ENCODE peak calls at places on chromosome 18, in five cellular contexts. E, Y, L, M and U are unnamed samples.

GRCh38 chr18:59814872-59815271 is 84.9 kb upstream of the PMAIP1 start:
- DNase-seq in M (peak), Y (no peak), L (no peak), E (peak), U (no peak)

GRCh38 chr18:56240405-56240804 is 398.0 kb downstream of the TXNL1 start:
- DNase-seq in E (peak), L (no peak), M (no peak), Y (no peak), U (no peak)

GRCh38 chr18:2570772-2571199 is 519 bp downstream of the METTL4 start:
- DNase-seq in E (peak), L (peak), Y (peak), M (peak), U (peak)

GRCh38 chr18:10739152-10739551 is 213.3 kb downstream of the NAPG start:
- DNase-seq in M (peak), E (peak), L (no peak), Y (no peak), U (no peak)

GRCh38 chr18:8987250-8987649 is 115.2 kb upstream of the NDUFV2 start:
- DNase-seq in E (no peak), M (peak), L (no peak), Y (no peak), U (no peak)

GRCh38 chr18:59631583-59632181 is 65.5 kb downstream of the CCBE1 start:
- DNase-seq in E (peak), Y (no peak), L (no peak), M (peak), U (no peak)

GRCh38 chr18:31555971-31556747 is 35.5 kb upstream of the TTR start:
- DNase-seq in Y (no peak), E (peak), L (peak), M (peak), U (peak)

GRCh38 chr18:38545071-38545470 is 979.5 kb upstream of the CELF4 start:
- DNase-seq in Y (no peak), E (peak), L (no peak), M (no peak), U (no peak)

GRCh38 chr18:79525556-79526467 is 130.1 kb downstream of the NFATC1 start:
- DNase-seq in E (no peak), M (peak), Y (no peak), L (no peak), U (no peak)

GRCh38 chr18:58110398-58110797 is 66.4 kb downstream of the NEDD4L start:
- DNase-seq in M (no peak), Y (no peak), L (no peak), E (no peak), U (no peak)

GRCh38 chr18:26185267-26185666 is 41.0 kb upstream of the TAF4B start:
- DNase-seq in L (no peak), E (peak), Y (no peak), M (peak), U (no peak)

GRCh38 chr18:13621446-13621849 is 104.9 kb downstream of the FAM210A start:
- DNase-seq in E (no peak), Y (no peak), M (no peak), L (no peak), U (no peak)

GRCh38 chr18:26617151-26617554 is 68.8 kb upstream of the KCTD1 start:
- DNase-seq in L (no peak), Y (no peak), M (peak), E (peak), U (no peak)

GRCh38 chr18:22847392-22847791 is 85.7 kb upstream of the RBBP8 start:
- DNase-seq in Y (no peak), M (peak), L (peak), E (peak), U (no peak)

GRCh38 chr18:25164837-25165791 is 186.9 kb downstream of the ZNF521 start:
- DNase-seq in M (peak), Y (no peak), L (peak), E (peak), U (no peak)

GRCh38 chr18:3511980-3512379 is 62.0 kb downstream of the TGIF1 start:
- DNase-seq in M (peak), Y (no peak), E (peak), L (peak), U (no peak)

GRCh38 chr18:24600076-24600654 is 139.7 kb downstream of the HRH4 start:
- DNase-seq in M (peak), Y (no peak), L (peak), E (peak), U (no peak)

GRCh38 chr18:14025306-14025940 is 106.8 kb downstream of the ZNF519 start:
- DNase-seq in L (no peak), Y (no peak), E (no peak), M (no peak), U (no peak)

GRCh38 chr18:12991839-12992216 is 666 bp downstream of the CEP192 start:
- DNase-seq in M (no peak), L (no peak), Y (no peak), E (peak), U (no peak)

GRCh38 chr18:59799383-59800015 is 100.3 kb upstream of the PMAIP1 start:
- DNase-seq in L (peak), E (peak), Y (no peak), M (peak), U (no peak)

GRCh38 chr18:23992119-23992940 is 22.2 kb upstream of the TTC39C start:
- DNase-seq in L (no peak), E (no peak), M (peak), Y (no peak), U (no peak)

DNA sequence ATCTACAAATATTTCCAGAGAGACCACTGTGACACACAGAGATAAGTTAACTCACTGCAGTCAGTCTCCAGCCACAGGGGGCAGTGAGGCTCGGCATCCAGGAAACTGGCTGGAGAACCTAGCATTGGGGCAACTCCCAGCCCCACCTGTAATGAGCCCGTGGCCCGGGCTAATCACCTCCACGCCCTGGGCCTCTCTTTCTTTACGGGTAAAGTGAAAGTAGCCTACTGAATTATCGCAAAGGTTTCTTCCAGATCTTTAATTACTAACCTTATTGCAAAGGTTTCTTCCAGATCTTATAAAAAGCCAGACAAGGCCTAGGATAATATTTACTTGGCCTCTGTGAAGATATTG is 45.6 kb upstream of the ACAA2 start:
- DNase-seq in L (no peak), E (no peak), M (no peak), Y (no peak), U (no peak)
- TF ChIP-seq CTCF in L (no peak), E (no peak), M (no peak), Y (peak), U (no peak)

GRCh38 chr18:72828601-72829000 is 39.2 kb downstream of the NETO1 start:
- DNase-seq in M (no peak), L (no peak), Y (no peak), E (no peak), U (no peak)

GRCh38 chr18:72830109-72830508 is 37.7 kb downstream of the NETO1 start:
- DNase-seq in M (no peak), L (no peak), Y (no peak), E (peak), U (no peak)

GRCh38 chr18:72834731-72835130 is 33.1 kb downstream of the NETO1 start:
- DNase-seq in M (no peak), L (no peak), Y (no peak), E (no peak), U (no peak)

DNA sequence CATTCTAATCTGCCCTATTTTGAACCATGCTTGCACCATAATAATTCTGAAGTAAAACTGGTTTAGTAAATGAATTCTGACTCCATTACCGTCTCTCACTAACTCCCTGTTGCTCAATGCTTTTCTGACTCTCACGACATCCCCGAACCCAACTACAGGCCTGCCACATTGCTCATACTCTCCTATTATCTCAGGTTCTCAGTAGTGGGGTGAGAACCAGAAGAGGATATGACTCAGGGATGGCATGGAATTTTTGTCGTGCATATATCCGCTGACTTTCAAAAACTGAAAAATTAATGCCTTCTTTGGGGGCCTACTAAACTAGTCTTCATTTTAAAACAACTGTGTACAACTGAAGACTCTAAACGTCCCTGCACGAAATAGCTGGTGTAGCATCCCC is 34.3 kb downstream of the NETO1 start:
- DNase-seq in Y (no peak), L (no peak), M (no peak), E (peak), U (no peak)
- TF ChIP-seq CTCF in Y (no peak), L (no peak), M (no peak), E (no peak), U (no peak)

DNA sequence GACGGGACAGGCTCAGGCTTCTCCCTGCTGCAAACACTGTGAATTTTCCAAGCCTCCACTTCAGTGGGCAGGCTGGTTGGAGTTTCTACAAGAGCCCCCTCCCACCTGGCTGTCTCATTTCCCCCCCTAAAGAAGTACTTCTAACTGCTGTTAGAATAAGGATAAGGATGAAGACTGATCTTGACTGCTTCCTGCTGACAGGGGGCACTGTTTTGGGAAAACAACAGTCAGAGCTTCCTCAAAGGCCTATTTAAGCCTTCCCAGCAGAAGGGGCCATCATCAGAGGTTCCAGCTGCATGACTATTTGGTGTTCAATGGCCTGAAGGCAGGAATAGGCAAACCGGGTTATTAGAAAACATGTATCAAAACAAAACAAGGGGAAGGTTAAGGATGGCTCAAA is 1162.8 kb downstream of the DSC3 start:
- DNase-seq in M (no peak), E (no peak), Y (no peak), L (no peak), U (no peak)
- TF ChIP-seq CTCF in M (no peak), E (no peak), Y (no peak), L (no peak), U (no peak)

GRCh38 chr18:48105317-48105716 is 174.9 kb upstream of the SMAD2 start:
- DNase-seq in L (no peak), M (no peak), E (no peak), Y (no peak), U (no peak)
- TF ChIP-seq CTCF in L (no peak), M (no peak), E (no peak), Y (no peak), U (no peak)

GRCh38 chr18:5939801-5940667 is 44.7 kb upstream of the TMEM200C start:
- DNase-seq in L (no peak), E (no peak), Y (no peak), M (no peak), U (no peak)

GRCh38 chr18:5943514-5943913 is 48.2 kb upstream of the TMEM200C start:
- DNase-seq in L (no peak), E (peak), Y (no peak), M (peak), U (no peak)

GRCh38 chr18:5941869-5942268 is 46.5 kb upstream of the TMEM200C start:
- DNase-seq in M (no peak), E (no peak), L (no peak), Y (no peak), U (no peak)

GRCh38 chr18:5937086-5937485 is 41.8 kb upstream of the TMEM200C start:
- DNase-seq in L (no peak), M (no peak), E (no peak), Y (no peak), U (no peak)

GRCh38 chr18:5937795-5938194 is 42.5 kb upstream of the TMEM200C start:
- DNase-seq in L (no peak), Y (no peak), E (no peak), M (no peak), U (no peak)
- TF ChIP-seq CTCF in L (no peak), Y (no peak), E (no peak), M (no peak), U (no peak)

GRCh38 chr18:49207373-49207772 is 253.1 kb downstream of the DYM start:
- DNase-seq in E (peak), L (no peak), Y (no peak), M (peak), U (no peak)

GRCh38 chr18:49201464-49201863 is 250.7 kb upstream of the SMAD7 start:
- DNase-seq in M (no peak), L (no peak), E (no peak), Y (no peak), U (no peak)

GRCh38 chr18:49206717-49207116 is 253.7 kb downstream of the DYM start:
- DNase-seq in Y (no peak), E (peak), L (no peak), M (peak), U (no peak)
- TF ChIP-seq CTCF in Y (no peak), E (peak), L (peak), M (peak), U (no peak)